ENCODE peak calls at places on chromosomes 1 and 21, in six cellular contexts. One of them, this sample, is unnamed.

GRCh38 chr1:173669491-173669941 is at the start of gene ANKRD45:
- DNase-seq in SK-N-SH: peak; percentile 83
- DNase-seq in fibroblast of pulmonary artery: peak; percentile 57
- DNase-seq in stimulated activated CD4-positive, alpha-beta T cell treated with anti-CD3 and anti-CD28 coated beads, Interleukin-1b, Interleukin-23, amount 100 ng/mL, for 1 hour: no peak
- DNase-seq in substantia nigra: no peak
- DNase-seq in activated CD4-positive, alpha-beta T cell treated with anti-CD3 and anti-CD28 coated beads for 48 hours: peak; percentile 35
- DNase-seq in this sample: peak; percentile 64

GRCh38 chr1:172905452-172905851 is 145.3 kb downstream of the TNFSF18 start:
- DNase-seq in SK-N-SH: no peak
- DNase-seq in fibroblast of pulmonary artery: no peak
- DNase-seq in stimulated activated CD4-positive, alpha-beta T cell treated with anti-CD3 and anti-CD28 coated beads, Interleukin-1b, Interleukin-23, amount 100 ng/mL, for 1 hour: no peak
- DNase-seq in substantia nigra: no peak
- DNase-seq in activated CD4-positive, alpha-beta T cell treated with anti-CD3 and anti-CD28 coated beads for 48 hours: no peak
- DNase-seq in this sample: no peak

GRCh38 chr1:19360026-19360813 is 48.1 kb downstream of the SLC66A1 start:
- DNase-seq in SK-N-SH: no peak
- DNase-seq in fibroblast of pulmonary artery: no peak
- DNase-seq in stimulated activated CD4-positive, alpha-beta T cell treated with anti-CD3 and anti-CD28 coated beads, Interleukin-1b, Interleukin-23, amount 100 ng/mL, for 1 hour: no peak
- DNase-seq in substantia nigra: no peak
- DNase-seq in activated CD4-positive, alpha-beta T cell treated with anti-CD3 and anti-CD28 coated beads for 48 hours: no peak
- DNase-seq in this sample: no peak

GRCh38 chr1:29306471-29307140 is 70.3 kb downstream of the PTPRU start:
- DNase-seq in SK-N-SH: no peak
- DNase-seq in fibroblast of pulmonary artery: no peak
- DNase-seq in stimulated activated CD4-positive, alpha-beta T cell treated with anti-CD3 and anti-CD28 coated beads, Interleukin-1b, Interleukin-23, amount 100 ng/mL, for 1 hour: no peak
- DNase-seq in substantia nigra: no peak
- DNase-seq in activated CD4-positive, alpha-beta T cell treated with anti-CD3 and anti-CD28 coated beads for 48 hours: no peak
- DNase-seq in this sample: no peak

GRCh38 chr1:2443285-2444137 is 31.1 kb upstream of the PEX10 start:
- DNase-seq in SK-N-SH: peak; percentile 68
- DNase-seq in fibroblast of pulmonary artery: no peak
- DNase-seq in stimulated activated CD4-positive, alpha-beta T cell treated with anti-CD3 and anti-CD28 coated beads, Interleukin-1b, Interleukin-23, amount 100 ng/mL, for 1 hour: no peak
- DNase-seq in substantia nigra: peak; percentile 40
- DNase-seq in activated CD4-positive, alpha-beta T cell treated with anti-CD3 and anti-CD28 coated beads for 48 hours: peak; percentile 28
- DNase-seq in this sample: no peak

GRCh38 chr1:21451212-21451611 is 11.3 kb downstream of the NBPF3 start:
- DNase-seq in SK-N-SH: no peak
- DNase-seq in fibroblast of pulmonary artery: peak; percentile 68
- DNase-seq in stimulated activated CD4-positive, alpha-beta T cell treated with anti-CD3 and anti-CD28 coated beads, Interleukin-1b, Interleukin-23, amount 100 ng/mL, for 1 hour: no peak
- DNase-seq in substantia nigra: no peak
- DNase-seq in activated CD4-positive, alpha-beta T cell treated with anti-CD3 and anti-CD28 coated beads for 48 hours: no peak
- DNase-seq in this sample: no peak

GRCh38 chr1:32893198-32894018 is 7.1 kb downstream of the HPCA start:
- DNase-seq in SK-N-SH: peak; percentile 68
- DNase-seq in fibroblast of pulmonary artery: peak; percentile 18
- DNase-seq in stimulated activated CD4-positive, alpha-beta T cell treated with anti-CD3 and anti-CD28 coated beads, Interleukin-1b, Interleukin-23, amount 100 ng/mL, for 1 hour: no peak
- DNase-seq in substantia nigra: peak; percentile 34
- DNase-seq in activated CD4-positive, alpha-beta T cell treated with anti-CD3 and anti-CD28 coated beads for 48 hours: no peak
- DNase-seq in this sample: no peak

GRCh38 chr21:43273708-43274021 is 104.9 kb downstream of the CRYAA start:
- DNase-seq in SK-N-SH: peak; percentile 68
- DNase-seq in fibroblast of pulmonary artery: no peak
- DNase-seq in stimulated activated CD4-positive, alpha-beta T cell treated with anti-CD3 and anti-CD28 coated beads, Interleukin-1b, Interleukin-23, amount 100 ng/mL, for 1 hour: no peak
- DNase-seq in substantia nigra: no peak
- DNase-seq in activated CD4-positive, alpha-beta T cell treated with anti-CD3 and anti-CD28 coated beads for 48 hours: no peak
- DNase-seq in this sample: no peak

GRCh38 chr1:37394574-37395464 is 79.6 kb upstream of the ZC3H12A start:
- DNase-seq in SK-N-SH: peak; percentile 45
- DNase-seq in fibroblast of pulmonary artery: no peak
- DNase-seq in stimulated activated CD4-positive, alpha-beta T cell treated with anti-CD3 and anti-CD28 coated beads, Interleukin-1b, Interleukin-23, amount 100 ng/mL, for 1 hour: no peak
- DNase-seq in substantia nigra: no peak
- DNase-seq in activated CD4-positive, alpha-beta T cell treated with anti-CD3 and anti-CD28 coated beads for 48 hours: no peak
- DNase-seq in this sample: peak; percentile 67

GRCh38 chr1:147539122-147539575 is 2.2 kb upstream of the BCL9 start:
- DNase-seq in SK-N-SH: no peak
- DNase-seq in fibroblast of pulmonary artery: peak; percentile 94
- DNase-seq in stimulated activated CD4-positive, alpha-beta T cell treated with anti-CD3 and anti-CD28 coated beads, Interleukin-1b, Interleukin-23, amount 100 ng/mL, for 1 hour: no peak
- DNase-seq in substantia nigra: no peak
- DNase-seq in activated CD4-positive, alpha-beta T cell treated with anti-CD3 and anti-CD28 coated beads for 48 hours: peak; percentile 56
- DNase-seq in this sample: no peak

GRCh38 chr1:197807739-197808453 is 32.6 kb upstream of the DENND1B start:
- DNase-seq in SK-N-SH: no peak
- DNase-seq in fibroblast of pulmonary artery: peak; percentile 14
- DNase-seq in stimulated activated CD4-positive, alpha-beta T cell treated with anti-CD3 and anti-CD28 coated beads, Interleukin-1b, Interleukin-23, amount 100 ng/mL, for 1 hour: no peak
- DNase-seq in substantia nigra: no peak
- DNase-seq in activated CD4-positive, alpha-beta T cell treated with anti-CD3 and anti-CD28 coated beads for 48 hours: no peak
- DNase-seq in this sample: no peak

GRCh38 chr1:226867461-226868054 is 2.9 kb upstream of the PSEN2 start:
- DNase-seq in SK-N-SH: no peak
- DNase-seq in fibroblast of pulmonary artery: no peak
- DNase-seq in stimulated activated CD4-positive, alpha-beta T cell treated with anti-CD3 and anti-CD28 coated beads, Interleukin-1b, Interleukin-23, amount 100 ng/mL, for 1 hour: no peak
- DNase-seq in substantia nigra: no peak
- DNase-seq in activated CD4-positive, alpha-beta T cell treated with anti-CD3 and anti-CD28 coated beads for 48 hours: no peak
- DNase-seq in this sample: no peak

GRCh38 chr1:154463512-154463990 is 38.5 kb upstream of the TDRD10 start:
- DNase-seq in SK-N-SH: no peak
- DNase-seq in fibroblast of pulmonary artery: no peak
- DNase-seq in stimulated activated CD4-positive, alpha-beta T cell treated with anti-CD3 and anti-CD28 coated beads, Interleukin-1b, Interleukin-23, amount 100 ng/mL, for 1 hour: peak; percentile 31
- DNase-seq in substantia nigra: no peak
- DNase-seq in activated CD4-positive, alpha-beta T cell treated with anti-CD3 and anti-CD28 coated beads for 48 hours: peak; percentile 79
- DNase-seq in this sample: no peak

GRCh38 chr1:117051224-117052064 is 8.7 kb upstream of the TTF2 start:
- DNase-seq in SK-N-SH: no peak
- DNase-seq in fibroblast of pulmonary artery: peak; percentile 36
- DNase-seq in stimulated activated CD4-positive, alpha-beta T cell treated with anti-CD3 and anti-CD28 coated beads, Interleukin-1b, Interleukin-23, amount 100 ng/mL, for 1 hour: no peak
- DNase-seq in substantia nigra: no peak
- DNase-seq in activated CD4-positive, alpha-beta T cell treated with anti-CD3 and anti-CD28 coated beads for 48 hours: peak; percentile 55
- DNase-seq in this sample: no peak

GRCh38 chr1:199302554-199302953 is 663.7 kb downstream of the PTPRC start:
- DNase-seq in SK-N-SH: no peak
- DNase-seq in fibroblast of pulmonary artery: peak; percentile 72
- DNase-seq in stimulated activated CD4-positive, alpha-beta T cell treated with anti-CD3 and anti-CD28 coated beads, Interleukin-1b, Interleukin-23, amount 100 ng/mL, for 1 hour: no peak
- DNase-seq in substantia nigra: no peak
- DNase-seq in activated CD4-positive, alpha-beta T cell treated with anti-CD3 and anti-CD28 coated beads for 48 hours: no peak
- DNase-seq in this sample: no peak

GRCh38 chr21:38914531-38915385 is 109.0 kb downstream of the ETS2 start:
- DNase-seq in SK-N-SH: no peak
- DNase-seq in fibroblast of pulmonary artery: peak; percentile 38
- DNase-seq in stimulated activated CD4-positive, alpha-beta T cell treated with anti-CD3 and anti-CD28 coated beads, Interleukin-1b, Interleukin-23, amount 100 ng/mL, for 1 hour: no peak
- DNase-seq in substantia nigra: no peak
- DNase-seq in activated CD4-positive, alpha-beta T cell treated with anti-CD3 and anti-CD28 coated beads for 48 hours: peak; percentile 42
- DNase-seq in this sample: no peak

GRCh38 chr21:42459583-42460215 is 36.3 kb downstream of the RSPH1 start:
- DNase-seq in SK-N-SH: no peak
- DNase-seq in fibroblast of pulmonary artery: no peak
- DNase-seq in stimulated activated CD4-positive, alpha-beta T cell treated with anti-CD3 and anti-CD28 coated beads, Interleukin-1b, Interleukin-23, amount 100 ng/mL, for 1 hour: no peak
- DNase-seq in substantia nigra: no peak
- DNase-seq in activated CD4-positive, alpha-beta T cell treated with anti-CD3 and anti-CD28 coated beads for 48 hours: peak; percentile 0
- DNase-seq in this sample: no peak

GRCh38 chr21:29834617-29835016 is 105.2 kb downstream of the GRIK1 start:
- DNase-seq in SK-N-SH: no peak
- DNase-seq in fibroblast of pulmonary artery: no peak
- DNase-seq in stimulated activated CD4-positive, alpha-beta T cell treated with anti-CD3 and anti-CD28 coated beads, Interleukin-1b, Interleukin-23, amount 100 ng/mL, for 1 hour: no peak
- DNase-seq in substantia nigra: no peak
- DNase-seq in activated CD4-positive, alpha-beta T cell treated with anti-CD3 and anti-CD28 coated beads for 48 hours: no peak
- DNase-seq in this sample: no peak

GRCh38 chr21:42568377-42568776 is 54.7 kb downstream of the SLC37A1 start:
- DNase-seq in SK-N-SH: no peak
- DNase-seq in fibroblast of pulmonary artery: no peak
- DNase-seq in stimulated activated CD4-positive, alpha-beta T cell treated with anti-CD3 and anti-CD28 coated beads, Interleukin-1b, Interleukin-23, amount 100 ng/mL, for 1 hour: no peak
- DNase-seq in substantia nigra: no peak
- DNase-seq in activated CD4-positive, alpha-beta T cell treated with anti-CD3 and anti-CD28 coated beads for 48 hours: peak; percentile 0
- DNase-seq in this sample: no peak

GRCh38 chr1:37468037-37468436 is 6.3 kb upstream of the ZC3H12A start:
- DNase-seq in SK-N-SH: no peak
- DNase-seq in fibroblast of pulmonary artery: no peak
- DNase-seq in stimulated activated CD4-positive, alpha-beta T cell treated with anti-CD3 and anti-CD28 coated beads, Interleukin-1b, Interleukin-23, amount 100 ng/mL, for 1 hour: no peak
- DNase-seq in substantia nigra: no peak
- DNase-seq in activated CD4-positive, alpha-beta T cell treated with anti-CD3 and anti-CD28 coated beads for 48 hours: no peak
- DNase-seq in this sample: no peak

This sample was measured in SK-N-DZ.